ENCODE peak calls at places on chromosomes 13 and 19, in eight cellular contexts. X is Peyer's patch; I is NCI-H1105 treated with DMSO at 0.1 percent for 48 hours; N is cerebellar nuclear complex; V is posterior cingulate gyrus; O is NK-92 treated with Interleukin-12 subunit alpha and Interleukin-12 subunit beta, amount 100 ng/mL, for 24 hours; E is Calu3; W is SK-MEL-5. L is an unnamed sample.
A peak's percentile ranks its signal among the peaks of the same experiment; 100 is the strongest.

GRCh38 chr19:33417751-33418150 is 44.2 kb downstream of the CEBPG start:
- DNase-seq in X (no peak), I (no peak), N (no peak), V (peak; percentile 60), O (no peak), E (no peak), W (no peak), L (no peak)

GRCh38 chr19:3213159-3213558 is 11.3 kb upstream of the CELF5 start:
- DNase-seq in X (no peak), I (no peak), N (no peak), V (no peak), O (no peak), E (no peak), W (no peak), L (no peak)

GRCh38 chr13:32443111-32443510 is 15.2 kb upstream of the N4BP2L1 start:
- DNase-seq in X (peak; percentile 45), I (peak; percentile 4), N (no peak), V (no peak), O (no peak), E (peak; percentile 17), W (peak; percentile 33), L (peak; percentile 54)

GRCh38 chr19:7857727-7858701 is 16.2 kb downstream of the PRR36 start:
- DNase-seq in X (no peak), I (peak; percentile 62), N (peak; percentile 16), V (no peak), O (no peak), E (no peak), W (no peak), L (no peak)

GRCh38 chr19:5057860-5058259 is 88.9 kb downstream of the KDM4B start:
- DNase-seq in X (no peak), I (peak; percentile 3), N (no peak), V (no peak), O (no peak), E (no peak), W (peak; percentile 32), L (no peak)

GRCh38 chr13:110425444-110425780 is 118.3 kb downstream of the COL4A2 start:
- DNase-seq in X (no peak), I (no peak), N (no peak), V (no peak), O (no peak), E (no peak), W (no peak), L (no peak)

GRCh38 chr19:13817018-13817614 is 21.9 kb downstream of the ZSWIM4 start:
- DNase-seq in X (no peak), I (no peak), N (no peak), V (no peak), O (no peak), E (no peak), W (no peak), L (peak; percentile 35)

GRCh38 chr13:47277774-47278173 is 380.9 kb upstream of the HTR2A start:
- DNase-seq in X (no peak), I (no peak), N (no peak), V (no peak), O (no peak), E (no peak), W (no peak), L (no peak)

GRCh38 chr13:68047889-68048288 is 817.8 kb upstream of the PCDH9 start:
- DNase-seq in X (no peak), I (no peak), N (no peak), V (no peak), O (no peak), E (no peak), W (no peak), L (no peak)

GRCh38 chr19:38657633-38658222 is 10.3 kb downstream of the ACTN4 start:
- DNase-seq in X (no peak), I (no peak), N (no peak), V (no peak), O (no peak), E (peak; percentile 79), W (no peak), L (peak; percentile 95)

GRCh38 chr13:108897955-108898354 is 268.5 kb downstream of the MYO16 start:
- DNase-seq in X (no peak), I (no peak), N (no peak), V (no peak), O (no peak), E (no peak), W (peak; percentile 38), L (no peak)

GRCh38 chr13:113349050-113349449 is 14.9 kb downstream of the GRTP1 start:
- DNase-seq in X (no peak), I (no peak), N (no peak), V (no peak), O (no peak), E (no peak), W (no peak), L (no peak)

GRCh38 chr19:10797541-10798256 is 38.3 kb downstream of the TMED1 start:
- DNase-seq in X (peak; percentile 49), I (no peak), N (no peak), V (peak; percentile 52), O (peak; percentile 94), E (no peak), W (no peak), L (peak; percentile 12)

GRCh38 chr13:99086869-99087129 is 108.9 kb upstream of the DOCK9 start:
- DNase-seq in X (peak; percentile 36), I (no peak), N (no peak), V (peak; percentile 37), O (peak; percentile 59), E (no peak), W (no peak), L (peak; percentile 47)

GRCh38 chr19:53906211-53907192 is 2.6 kb upstream of the CACNG7 start:
- DNase-seq in X (peak; percentile 24), I (no peak), N (no peak), V (peak; percentile 60), O (no peak), E (peak; percentile 86), W (no peak), L (no peak)

GRCh38 chr13:98462946-98463345 is 114.0 kb downstream of the STK24 start:
- DNase-seq in X (no peak), I (no peak), N (no peak), V (no peak), O (no peak), E (no peak), W (no peak), L (no peak)

GRCh38 chr19:42198676-42199439 is 18.6 kb downstream of the DEDD2 start:
- DNase-seq in X (peak; percentile 92), I (no peak), N (no peak), V (no peak), O (peak; percentile 86), E (no peak), W (no peak), L (peak; percentile 36)

GRCh38 chr13:34076943-34077703 is 259.2 kb downstream of the RFC3 start:
- DNase-seq in X (no peak), I (peak; percentile 48), N (no peak), V (no peak), O (no peak), E (no peak), W (peak; percentile 49), L (peak; percentile 76)

GRCh38 chr19:13143135-13143534 is 7.0 kb downstream of the STX10 start:
- DNase-seq in X (no peak), I (no peak), N (no peak), V (no peak), O (no peak), E (peak; percentile 55), W (no peak), L (peak; percentile 48)

GRCh38 chr19:39359026-39359425 is 16.8 kb downstream of the SAMD4B start:
- DNase-seq in X (no peak), I (no peak), N (no peak), V (no peak), O (no peak), E (no peak), W (no peak), L (no peak)

GRCh38 chr19:38861368-38861767 is 11.6 kb upstream of the HNRNPL start:
- DNase-seq in X (no peak), I (no peak), N (no peak), V (no peak), O (no peak), E (no peak), W (no peak), L (no peak)

GRCh38 chr13:75180805-75181455 is 301.0 kb downstream of the TBC1D4 start:
- DNase-seq in X (no peak), I (no peak), N (no peak), V (no peak), O (no peak), E (no peak), W (no peak), L (no peak)

GRCh38 chr19:38172001-38172400 is 52.0 kb downstream of the DPF1 start:
- DNase-seq in X (no peak), I (no peak), N (no peak), V (peak; percentile 65), O (no peak), E (no peak), W (no peak), L (no peak)

GRCh38 chr19:33430674-33431277 is 57.3 kb downstream of the CEBPG start:
- DNase-seq in X (peak; percentile 52), I (peak; percentile 64), N (peak; percentile 39), V (peak; percentile 76), O (peak; percentile 34), E (peak; percentile 86), W (peak; percentile 75), L (peak; percentile 77)

GRCh38 chr19:2631213-2631821 is 71.2 kb downstream of the GNG7 start:
- DNase-seq in X (no peak), I (no peak), N (no peak), V (no peak), O (peak; percentile 44), E (no peak), W (no peak), L (no peak)

L was measured in SW480.